ENCODE peak calls at places on chromosomes 13 and 19, in ten cellular contexts. One of them, this sample, is unnamed. For H3K36me3, the result is how much of the 10 kb centered on the place peaks cover.

GRCh38 chr13:31045621-31046081 is 113.2 kb downstream of the TEX26 start:
- DNase-seq in keratinocyte: peak
- DNase-seq in GM23338: no peak
- DNase-seq in endodermal cell: peak
- DNase-seq in GM23248: peak
- DNase-seq in BJ: peak
- DNase-seq in left ventricle myocardium inferior: no peak
- DNase-seq in mesendoderm: peak
- DNase-seq in trophoblast cell: peak
- DNase-seq in fibroblast of lung: peak
- DNase-seq in this sample: peak

GRCh38 chr19:22545751-22546150 is 88.4 kb upstream of the ZNF492 start:
- DNase-seq in keratinocyte: no peak
- DNase-seq in GM23338: peak
- DNase-seq in endodermal cell: peak
- DNase-seq in GM23248: peak
- DNase-seq in BJ: no peak
- DNase-seq in left ventricle myocardium inferior: peak
- DNase-seq in mesendoderm: peak
- DNase-seq in trophoblast cell: peak
- DNase-seq in fibroblast of lung: peak
- DNase-seq in this sample: no peak

GRCh38 chr13:99731747-99732146 is 230.5 kb downstream of the TM9SF2 start:
- DNase-seq in keratinocyte: no peak
- DNase-seq in GM23338: peak
- DNase-seq in endodermal cell: peak
- DNase-seq in GM23248: no peak
- DNase-seq in BJ: no peak
- DNase-seq in left ventricle myocardium inferior: no peak
- DNase-seq in mesendoderm: peak
- DNase-seq in trophoblast cell: no peak
- DNase-seq in fibroblast of lung: no peak
- DNase-seq in this sample: no peak

GRCh38 chr19:3336680-3337523 is 29.5 kb upstream of the NFIC start:
- DNase-seq in keratinocyte: no peak
- DNase-seq in GM23338: no peak
- DNase-seq in endodermal cell: no peak
- DNase-seq in GM23248: peak
- DNase-seq in BJ: no peak
- DNase-seq in left ventricle myocardium inferior: peak
- DNase-seq in mesendoderm: no peak
- DNase-seq in trophoblast cell: no peak
- DNase-seq in fibroblast of lung: peak
- DNase-seq in this sample: peak

GRCh38 chr13:111508164-111508870 is 187.9 kb downstream of the TEX29 start:
- DNase-seq in keratinocyte: no peak
- DNase-seq in GM23338: no peak
- DNase-seq in endodermal cell: no peak
- DNase-seq in GM23248: no peak
- DNase-seq in BJ: no peak
- DNase-seq in left ventricle myocardium inferior: no peak
- DNase-seq in mesendoderm: no peak
- DNase-seq in trophoblast cell: no peak
- DNase-seq in fibroblast of lung: no peak
- DNase-seq in this sample: no peak

GRCh38 chr19:18473003-18473705 is 35.2 kb upstream of the ISYNA1 start:
- DNase-seq in keratinocyte: no peak
- DNase-seq in GM23338: no peak
- DNase-seq in endodermal cell: no peak
- DNase-seq in GM23248: no peak
- DNase-seq in BJ: no peak
- DNase-seq in left ventricle myocardium inferior: no peak
- DNase-seq in mesendoderm: no peak
- DNase-seq in trophoblast cell: no peak
- DNase-seq in fibroblast of lung: no peak
- DNase-seq in this sample: no peak

GRCh38 chr13:111005808-111006494 is 91.1 kb upstream of the ANKRD10 start:
- DNase-seq in keratinocyte: no peak
- DNase-seq in GM23338: no peak
- DNase-seq in endodermal cell: no peak
- DNase-seq in GM23248: peak
- DNase-seq in BJ: no peak
- DNase-seq in left ventricle myocardium inferior: peak
- DNase-seq in mesendoderm: no peak
- DNase-seq in trophoblast cell: no peak
- DNase-seq in fibroblast of lung: peak
- DNase-seq in this sample: no peak

GRCh38 chr19:29576043-29576442 is 30.0 kb upstream of the POP4 start:
- DNase-seq in keratinocyte: no peak
- DNase-seq in GM23338: no peak
- DNase-seq in endodermal cell: no peak
- DNase-seq in GM23248: peak
- DNase-seq in BJ: no peak
- DNase-seq in left ventricle myocardium inferior: no peak
- DNase-seq in mesendoderm: no peak
- DNase-seq in trophoblast cell: no peak
- DNase-seq in fibroblast of lung: peak
- DNase-seq in this sample: no peak

GRCh38 chr13:26589754-26590153 is 32.3 kb downstream of the WASF3 start:
- DNase-seq in keratinocyte: no peak
- DNase-seq in GM23338: no peak
- DNase-seq in endodermal cell: no peak
- DNase-seq in GM23248: peak
- DNase-seq in BJ: no peak
- DNase-seq in left ventricle myocardium inferior: no peak
- DNase-seq in mesendoderm: no peak
- DNase-seq in trophoblast cell: no peak
- DNase-seq in fibroblast of lung: peak
- DNase-seq in this sample: no peak

GRCh38 chr19:46474211-46474610 is 2.8 kb upstream of the PNMA8A start:
- DNase-seq in keratinocyte: no peak
- DNase-seq in GM23338: no peak
- DNase-seq in endodermal cell: no peak
- DNase-seq in GM23248: peak
- DNase-seq in BJ: no peak
- DNase-seq in left ventricle myocardium inferior: no peak
- DNase-seq in mesendoderm: no peak
- DNase-seq in trophoblast cell: no peak
- DNase-seq in fibroblast of lung: no peak
- DNase-seq in this sample: no peak

DNA sequence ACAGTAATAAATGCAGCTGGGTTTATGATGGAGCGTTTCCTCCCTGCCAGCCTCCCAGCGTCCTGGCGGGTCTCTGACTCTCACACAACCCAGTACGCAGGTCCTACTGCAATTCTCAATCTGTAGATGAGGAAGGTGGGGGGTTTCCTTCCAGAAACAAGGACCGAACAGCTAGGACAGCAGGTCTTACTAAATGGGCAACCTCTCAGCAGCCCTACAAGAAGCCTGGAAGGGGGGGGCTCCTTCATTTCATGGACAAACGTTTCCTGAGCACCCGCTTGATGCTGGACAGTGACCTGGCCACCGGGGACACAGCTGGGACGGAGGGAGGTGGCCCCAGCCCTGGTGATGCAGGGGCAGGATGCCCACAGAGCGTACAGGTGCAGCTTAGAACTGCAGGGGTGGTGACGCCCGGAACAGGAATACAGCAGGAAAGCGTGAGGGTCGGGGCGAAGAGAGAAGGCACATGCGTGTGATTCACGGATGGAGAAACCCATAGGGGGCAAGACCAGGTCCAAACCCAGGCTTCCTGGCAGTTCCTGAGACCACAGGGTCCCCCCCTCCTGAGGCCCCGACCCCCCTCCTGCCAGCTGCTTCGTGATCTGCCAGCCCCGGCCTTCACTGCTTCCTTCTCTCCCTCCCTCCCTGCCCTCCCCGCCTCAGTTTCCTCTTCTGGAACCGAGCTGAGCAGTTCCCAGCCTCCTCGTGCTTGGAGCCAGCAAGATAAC is 732 bp upstream of the C2CD4C start:
- DNase-seq in keratinocyte: no peak
- DNase-seq in GM23338: peak
- DNase-seq in endodermal cell: peak
- DNase-seq in GM23248: no peak
- DNase-seq in BJ: no peak
- DNase-seq in left ventricle myocardium inferior: no peak
- DNase-seq in mesendoderm: peak
- DNase-seq in trophoblast cell: no peak
- DNase-seq in fibroblast of lung: no peak
- DNase-seq in this sample: no peak
- H3K4me3 ChIP-seq in keratinocyte: peak
- H3K4me3 ChIP-seq in GM23338: peak
- H3K4me3 ChIP-seq in endodermal cell: peak
- H3K4me3 ChIP-seq in GM23248: no peak
- H3K4me3 ChIP-seq in BJ: no peak
- H3K4me3 ChIP-seq in left ventricle myocardium inferior: peak
- H3K4me3 ChIP-seq in mesendoderm: no peak
- H3K4me3 ChIP-seq in trophoblast cell: peak
- H3K4me3 ChIP-seq in fibroblast of lung: no peak
- H3K4me3 ChIP-seq in this sample: peak

GRCh38 chr13:79401259-79402071 is 4.6 kb downstream of the RBM26 start:
- DNase-seq in keratinocyte: no peak
- DNase-seq in GM23338: no peak
- DNase-seq in endodermal cell: no peak
- DNase-seq in GM23248: no peak
- DNase-seq in BJ: no peak
- DNase-seq in left ventricle myocardium inferior: no peak
- DNase-seq in mesendoderm: peak
- DNase-seq in trophoblast cell: no peak
- DNase-seq in fibroblast of lung: no peak
- DNase-seq in this sample: no peak

GRCh38 chr13:79402074-79402635 is 3.9 kb downstream of the RBM26 start:
- DNase-seq in keratinocyte: no peak
- DNase-seq in GM23338: no peak
- DNase-seq in endodermal cell: no peak
- DNase-seq in GM23248: peak
- DNase-seq in BJ: no peak
- DNase-seq in left ventricle myocardium inferior: no peak
- DNase-seq in mesendoderm: no peak
- DNase-seq in trophoblast cell: no peak
- DNase-seq in fibroblast of lung: no peak
- DNase-seq in this sample: no peak

GRCh38 chr13:79398915-79399314 is 7.1 kb downstream of the RBM26 start:
- DNase-seq in keratinocyte: no peak
- DNase-seq in GM23338: no peak
- DNase-seq in endodermal cell: no peak
- DNase-seq in GM23248: peak
- DNase-seq in BJ: no peak
- DNase-seq in left ventricle myocardium inferior: no peak
- DNase-seq in mesendoderm: no peak
- DNase-seq in trophoblast cell: no peak
- DNase-seq in fibroblast of lung: peak
- DNase-seq in this sample: no peak

GRCh38 chr13:79395881-79396280 is 10.2 kb downstream of the RBM26 start:
- DNase-seq in keratinocyte: no peak
- DNase-seq in GM23338: no peak
- DNase-seq in endodermal cell: no peak
- DNase-seq in GM23248: peak
- DNase-seq in BJ: no peak
- DNase-seq in left ventricle myocardium inferior: no peak
- DNase-seq in mesendoderm: no peak
- DNase-seq in trophoblast cell: no peak
- DNase-seq in fibroblast of lung: no peak
- DNase-seq in this sample: no peak

DNA sequence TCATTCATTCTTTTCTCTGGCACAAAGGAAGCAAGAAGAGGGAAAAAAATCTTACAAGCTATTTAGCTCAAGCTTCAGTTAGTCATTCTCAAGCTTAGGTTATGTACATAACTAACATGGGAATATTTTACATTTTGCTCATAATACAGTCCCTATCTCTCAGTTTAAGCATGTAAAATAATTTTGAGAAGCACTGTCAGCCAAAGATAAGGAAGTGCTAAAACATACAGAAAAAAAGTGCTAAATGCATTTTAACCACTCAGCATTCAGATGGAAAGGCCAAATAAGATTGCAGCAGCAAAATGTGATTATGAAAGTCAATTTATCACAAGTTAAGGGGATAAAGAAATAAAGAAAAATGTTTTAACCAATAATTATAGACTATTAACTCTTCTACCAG is 7.9 kb downstream of the RBM26 start:
- DNase-seq in keratinocyte: no peak
- DNase-seq in GM23338: no peak
- DNase-seq in endodermal cell: no peak
- DNase-seq in GM23248: no peak
- DNase-seq in BJ: no peak
- DNase-seq in left ventricle myocardium inferior: no peak
- DNase-seq in mesendoderm: no peak
- DNase-seq in trophoblast cell: no peak
- DNase-seq in fibroblast of lung: no peak
- DNase-seq in this sample: no peak
- H3K36me3 ChIP-seq in keratinocyte: under half
- H3K36me3 ChIP-seq in GM23338: under half
- H3K36me3 ChIP-seq in endodermal cell: half or more
- H3K36me3 ChIP-seq in GM23248: under half
- H3K36me3 ChIP-seq in BJ: under half
- H3K36me3 ChIP-seq in left ventricle myocardium inferior: under half
- H3K36me3 ChIP-seq in mesendoderm: under half
- H3K36me3 ChIP-seq in trophoblast cell: under half
- H3K36me3 ChIP-seq in fibroblast of lung: under half
- H3K36me3 ChIP-seq in this sample: under half

DNA sequence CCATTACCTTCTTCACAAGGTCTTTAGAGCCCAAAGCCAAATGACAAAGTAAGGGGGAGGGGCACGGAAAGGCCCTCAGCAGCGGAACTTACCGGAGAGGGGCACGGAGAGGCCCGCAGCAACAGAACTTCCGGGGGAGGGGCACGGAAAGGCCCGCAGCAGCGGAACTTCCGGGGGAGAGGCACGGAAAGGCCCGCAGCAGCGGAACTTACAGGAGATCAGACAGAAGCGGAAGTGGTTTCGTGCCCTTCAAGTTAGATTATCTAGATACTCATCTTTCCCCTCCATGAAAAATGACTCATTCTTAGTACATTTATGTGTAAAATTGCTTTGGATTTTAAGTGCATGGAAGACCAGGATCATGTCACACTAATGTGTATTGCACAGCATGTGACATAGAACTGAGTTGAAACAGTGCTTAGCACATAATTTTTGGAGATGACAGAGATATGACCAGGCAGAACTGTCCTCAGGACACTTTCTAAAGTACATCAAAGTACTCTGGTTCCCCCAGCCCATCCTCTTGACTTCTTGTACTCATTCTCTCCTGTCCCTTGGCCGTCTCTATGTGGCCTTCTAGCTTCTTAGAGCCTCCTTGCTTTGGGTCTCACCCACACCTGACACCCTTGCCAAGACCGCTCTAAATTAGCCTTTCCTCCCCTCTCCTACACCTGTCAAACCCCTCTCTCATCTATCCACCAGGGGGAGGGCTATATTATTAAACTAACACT is 25.7 kb upstream of the TPTE2 start:
- DNase-seq in keratinocyte: no peak
- DNase-seq in GM23338: peak
- DNase-seq in endodermal cell: no peak
- DNase-seq in GM23248: peak
- DNase-seq in BJ: peak
- DNase-seq in left ventricle myocardium inferior: no peak
- DNase-seq in mesendoderm: peak
- DNase-seq in trophoblast cell: peak
- DNase-seq in fibroblast of lung: peak
- DNase-seq in this sample: peak
- H3K4me3 ChIP-seq in keratinocyte: no peak
- H3K4me3 ChIP-seq in GM23338: no peak
- H3K4me3 ChIP-seq in endodermal cell: no peak
- H3K4me3 ChIP-seq in GM23248: no peak
- H3K4me3 ChIP-seq in BJ: peak
- H3K4me3 ChIP-seq in left ventricle myocardium inferior: peak
- H3K4me3 ChIP-seq in mesendoderm: no peak
- H3K4me3 ChIP-seq in trophoblast cell: no peak
- H3K4me3 ChIP-seq in fibroblast of lung: no peak
- H3K4me3 ChIP-seq in this sample: no peak

GRCh38 chr19:53088091-53088490 is 15.1 kb downstream of the ZNF160 start:
- DNase-seq in keratinocyte: no peak
- DNase-seq in GM23338: no peak
- DNase-seq in endodermal cell: no peak
- DNase-seq in GM23248: no peak
- DNase-seq in BJ: no peak
- DNase-seq in left ventricle myocardium inferior: no peak
- DNase-seq in mesendoderm: no peak
- DNase-seq in trophoblast cell: no peak
- DNase-seq in fibroblast of lung: no peak
- DNase-seq in this sample: no peak
- H3K36me3 ChIP-seq in keratinocyte: under half
- H3K36me3 ChIP-seq in GM23338: under half
- H3K36me3 ChIP-seq in endodermal cell: half or more
- H3K36me3 ChIP-seq in GM23248: half or more
- H3K36me3 ChIP-seq in BJ: under half
- H3K36me3 ChIP-seq in left ventricle myocardium inferior: half or more
- H3K36me3 ChIP-seq in mesendoderm: under half
- H3K36me3 ChIP-seq in trophoblast cell: under half
- H3K36me3 ChIP-seq in fibroblast of lung: under half
- H3K36me3 ChIP-seq in this sample: half or more